ENCODE peak calls at places on chromosomes 13 and 19, in nine cellular contexts. J, X, A, E, T, K, L, Y and N are unnamed samples.

GRCh38 chr19:28319918-28320317 is 893.0 kb downstream of the UQCRFS1 start:
- DNase-seq in J (no peak), X (no peak), A (no peak), E (no peak), T (no peak), K (no peak), L (no peak), Y (no peak), N (no peak)

GRCh38 chr13:19967619-19968018 is 9.1 kb downstream of the ZMYM2 start:
- DNase-seq in J (no peak), X (no peak), A (no peak), E (no peak), T (no peak), K (no peak), L (no peak), Y (no peak), N (no peak)

GRCh38 chr19:47404334-47405196 is 14.8 kb downstream of the MEIS3 start:
- DNase-seq in J (no peak), X (no peak), A (no peak), E (no peak), T (no peak), K (no peak), L (no peak), Y (no peak), N (no peak)

GRCh38 chr13:98141091-98141490 is 1.8 kb upstream of the FARP1 start:
- DNase-seq in J (no peak), X (no peak), A (no peak), E (no peak), T (no peak), K (no peak), L (no peak), Y (no peak), N (no peak)

GRCh38 chr19:8370176-8371010 is 6.4 kb downstream of the ANGPTL4 start:
- DNase-seq in J (no peak), X (no peak), A (no peak), E (no peak), T (no peak), K (no peak), L (peak), Y (no peak), N (no peak)

GRCh38 chr13:60139272-60139671 is 24.5 kb downstream of the DIAPH3 start:
- DNase-seq in J (no peak), X (no peak), A (no peak), E (no peak), T (no peak), K (no peak), L (no peak), Y (no peak), N (no peak)

GRCh38 chr19:6667114-6667627 is 2.8 kb downstream of the TNFSF14 start:
- DNase-seq in J (no peak), X (no peak), A (no peak), E (no peak), T (no peak), K (no peak), L (no peak), Y (no peak), N (no peak)

GRCh38 chr19:19386373-19386869 is 19.1 kb upstream of the GATAD2A start:
- DNase-seq in J (no peak), X (no peak), A (no peak), E (no peak), T (no peak), K (no peak), L (no peak), Y (no peak), N (no peak)

GRCh38 chr13:74930402-74931165 is 551.4 kb downstream of the TBC1D4 start:
- DNase-seq in J (no peak), X (no peak), A (no peak), E (no peak), T (peak), K (no peak), L (peak), Y (no peak), N (peak)

GRCh38 chr13:106007156-106007555 is 528.3 kb downstream of the EFNB2 start:
- DNase-seq in J (no peak), X (no peak), A (no peak), E (no peak), T (no peak), K (no peak), L (no peak), Y (no peak), N (no peak)

GRCh38 chr13:80363890-80364503 is 23.1 kb upstream of the SPRY2 start:
- DNase-seq in J (no peak), X (no peak), A (no peak), E (no peak), T (peak), K (no peak), L (peak), Y (no peak), N (no peak)

GRCh38 chr19:4067396-4068057 is 828 bp upstream of the ZBTB7A start:
- DNase-seq in J (no peak), X (no peak), A (no peak), E (no peak), T (no peak), K (peak), L (no peak), Y (no peak), N (no peak)

GRCh38 chr19:22527554-22527953 is 105.4 kb upstream of the ZNF98 start:
- DNase-seq in J (no peak), X (no peak), A (no peak), E (no peak), T (no peak), K (no peak), L (no peak), Y (no peak), N (no peak)

GRCh38 chr19:50269653-50270052 is 59.5 kb downstream of the KCNC3 start:
- DNase-seq in J (no peak), X (no peak), A (no peak), E (no peak), T (no peak), K (no peak), L (no peak), Y (no peak), N (no peak)

GRCh38 chr19:57934820-57935665 is at the start of gene ZNF418:
- DNase-seq in J (no peak), X (peak), A (peak), E (no peak), T (no peak), K (peak), L (peak), Y (no peak), N (peak)

GRCh38 chr19:2927032-2927430 is 17.7 kb downstream of the ZNF77 start:
- DNase-seq in J (no peak), X (no peak), A (no peak), E (no peak), T (no peak), K (no peak), L (no peak), Y (no peak), N (no peak)

GRCh38 chr19:36009220-36009619 is 607 bp upstream of the SYNE4 start:
- DNase-seq in J (no peak), X (no peak), A (peak), E (no peak), T (peak), K (peak), L (peak), Y (peak), N (no peak)

GRCh38 chr19:18785179-18786124 is 5.7 kb downstream of the COMP start:
- DNase-seq in J (peak), X (peak), A (no peak), E (peak), T (peak), K (peak), L (peak), Y (peak), N (no peak)

GRCh38 chr13:19822673-19823072 is 39.9 kb upstream of the PSPC1 start:
- DNase-seq in J (no peak), X (no peak), A (no peak), E (no peak), T (no peak), K (no peak), L (no peak), Y (no peak), N (no peak)

GRCh38 chr13:102028198-102028597 is 373.6 kb downstream of the FGF14 start:
- DNase-seq in J (no peak), X (no peak), A (no peak), E (no peak), T (no peak), K (no peak), L (no peak), Y (no peak), N (no peak)

GRCh38 chr19:18541992-18542935 is 1.1 kb downstream of the FKBP8 start:
- DNase-seq in J (no peak), X (no peak), A (no peak), E (no peak), T (no peak), K (peak), L (peak), Y (no peak), N (no peak)

GRCh38 chr13:48896312-48896711 is 79.4 kb upstream of the FNDC3A start:
- DNase-seq in J (no peak), X (no peak), A (no peak), E (no peak), T (no peak), K (no peak), L (peak), Y (no peak), N (no peak)

GRCh38 chr19:46578450-46578849 is 22.7 kb upstream of the CALM3 start:
- DNase-seq in J (no peak), X (no peak), A (no peak), E (no peak), T (no peak), K (no peak), L (no peak), Y (no peak), N (no peak)

GRCh38 chr13:95603887-95604533 is 40.5 kb downstream of the DZIP1 start:
- DNase-seq in J (no peak), X (no peak), A (peak), E (no peak), T (no peak), K (no peak), L (peak), Y (no peak), N (peak)

GRCh38 chr13:99278199-99278598 is 20.0 kb upstream of the GPR18 start:
- DNase-seq in J (no peak), X (no peak), A (no peak), E (no peak), T (no peak), K (no peak), L (no peak), Y (no peak), N (no peak)

GRCh38 chr13:21917046-21918010 is 246.5 kb downstream of the FGF9 start:
- DNase-seq in J (no peak), X (no peak), A (no peak), E (no peak), T (no peak), K (no peak), L (no peak), Y (no peak), N (no peak)

GRCh38 chr13:101144808-101145419 is 271.4 kb downstream of the NALCN start:
- DNase-seq in J (peak), X (no peak), A (no peak), E (peak), T (peak), K (no peak), L (peak), Y (peak), N (peak)

GRCh38 chr13:48199404-48199991 is 33.5 kb upstream of the ITM2B start:
- DNase-seq in J (no peak), X (no peak), A (no peak), E (no peak), T (no peak), K (no peak), L (no peak), Y (no peak), N (no peak)

GRCh38 chr19:41328157-41328817 is 18.3 kb downstream of the CCDC97 start:
- DNase-seq in J (no peak), X (no peak), A (no peak), E (no peak), T (no peak), K (no peak), L (no peak), Y (no peak), N (no peak)

GRCh38 chr19:56383826-56384605 is 9.3 kb downstream of the ZNF582 start:
- DNase-seq in J (no peak), X (no peak), A (no peak), E (no peak), T (no peak), K (no peak), L (no peak), Y (no peak), N (no peak)

GRCh38 chr13:82675024-82675423 is 1207.2 kb downstream of the SLITRK1 start:
- DNase-seq in J (no peak), X (no peak), A (no peak), E (no peak), T (no peak), K (no peak), L (no peak), Y (no peak), N (no peak)

GRCh38 chr19:38915329-38916321 is 3.6 kb upstream of the CCER2 start:
- DNase-seq in J (no peak), X (no peak), A (no peak), E (no peak), T (no peak), K (no peak), L (no peak), Y (no peak), N (no peak)

GRCh38 chr19:16066611-16067104 is 9.6 kb upstream of the TPM4 start:
- DNase-seq in J (no peak), X (no peak), A (no peak), E (peak), T (no peak), K (peak), L (peak), Y (no peak), N (peak)

GRCh38 chr19:42386974-42387707 is 3.0 kb downstream of the CNFN start:
- DNase-seq in J (peak), X (peak), A (peak), E (peak), T (peak), K (peak), L (peak), Y (peak), N (no peak)

GRCh38 chr13:112722433-112723250 is 32.8 kb downstream of the ATP11A start:
- DNase-seq in J (no peak), X (no peak), A (no peak), E (peak), T (peak), K (no peak), L (peak), Y (no peak), N (peak)

GRCh38 chr19:49085868-49086232 is 599 bp downstream of the SNRNP70 start:
- DNase-seq in J (no peak), X (no peak), A (no peak), E (no peak), T (no peak), K (no peak), L (no peak), Y (no peak), N (no peak)

GRCh38 chr13:26873174-26873698 is 112.7 kb upstream of the GPR12 start:
- DNase-seq in J (no peak), X (no peak), A (no peak), E (no peak), T (no peak), K (no peak), L (no peak), Y (no peak), N (no peak)